ENCODE peak calls at places on chromosomes 4 and X, in four cellular contexts. Q, S, E and M are unnamed samples.

GRCh38 chr4:101171747-101172146 is 175.6 kb downstream of the PPP3CA start:
- DNase-seq in E (no peak), S (no peak), Q (no peak), M (no peak)

GRCh38 chrX:43557792-43558191 is 98.3 kb upstream of the MAOA start:
- DNase-seq in Q (peak; percentile 62), E (peak; percentile 39), S (peak; percentile 23), M (peak; percentile 37)

GRCh38 chr4:159410076-159410777 is 307.3 kb downstream of the RAPGEF2 start:
- DNase-seq in S (no peak), E (no peak), Q (no peak), M (no peak)

GRCh38 chr4:91222019-91222418 is 1081.7 kb upstream of the GRID2 start:
- DNase-seq in S (no peak), E (no peak), Q (no peak), M (no peak)

GRCh38 chr4:41718907-41719306 is 29.6 kb downstream of the PHOX2B start:
- DNase-seq in S (no peak), Q (no peak), E (no peak), M (no peak)

GRCh38 chr4:72817012-72817411 is 248.0 kb upstream of the ADAMTS3 start:
- DNase-seq in S (no peak), E (no peak), Q (no peak), M (no peak)

GRCh38 chr4:108175966-108176365 is 7.2 kb upstream of the LEF1 start:
- DNase-seq in Q (no peak), E (no peak), S (no peak), M (no peak)

GRCh38 chr4:110663206-110663605 is 40.3 kb upstream of the PITX2 start:
- DNase-seq in Q (no peak), E (no peak), S (no peak), M (no peak)

GRCh38 chrX:34300871-34301270 is 168.8 kb upstream of the FAM47A start:
- DNase-seq in Q (peak; percentile 44), S (no peak), E (peak; percentile 13), M (peak; percentile 70)

GRCh38 chr4:138869631-138870030 is 145.9 kb upstream of the NOCT start:
- DNase-seq in E (no peak), S (no peak), Q (no peak), M (no peak)

GRCh38 chr4:76964769-76965168 is 15.2 kb downstream of the SEPTIN11 start:
- DNase-seq in Q (no peak), E (no peak), S (no peak), M (no peak)

GRCh38 chr4:2397596-2398379 is 20.7 kb downstream of the ZFYVE28 start:
- DNase-seq in S (no peak), Q (no peak), E (no peak), M (no peak)

GRCh38 chr4:186132577-186133277 is 28.2 kb downstream of the FAM149A start:
- DNase-seq in E (no peak), Q (peak; percentile 13), S (no peak), M (peak; percentile 49)

GRCh38 chr4:165464338-165464737 is 85.5 kb downstream of the CPE start:
- DNase-seq in E (no peak), Q (no peak), S (no peak), M (no peak)

GRCh38 chr4:99300934-99301333 is 10.1 kb upstream of the ADH1A start:
- DNase-seq in E (no peak), Q (peak; percentile 8), S (no peak), M (peak; percentile 69)

GRCh38 chrX:1391707-1392375 is at the start of gene SLC25A6:
- DNase-seq in S (peak; percentile 88), Q (peak; percentile 95), E (peak; percentile 98), M (peak; percentile 96)

GRCh38 chrX:130108647-130109428 is 1.5 kb downstream of the ELF4 start:
- DNase-seq in S (no peak), E (peak; percentile 36), Q (peak; percentile 66), M (no peak)

DNA sequence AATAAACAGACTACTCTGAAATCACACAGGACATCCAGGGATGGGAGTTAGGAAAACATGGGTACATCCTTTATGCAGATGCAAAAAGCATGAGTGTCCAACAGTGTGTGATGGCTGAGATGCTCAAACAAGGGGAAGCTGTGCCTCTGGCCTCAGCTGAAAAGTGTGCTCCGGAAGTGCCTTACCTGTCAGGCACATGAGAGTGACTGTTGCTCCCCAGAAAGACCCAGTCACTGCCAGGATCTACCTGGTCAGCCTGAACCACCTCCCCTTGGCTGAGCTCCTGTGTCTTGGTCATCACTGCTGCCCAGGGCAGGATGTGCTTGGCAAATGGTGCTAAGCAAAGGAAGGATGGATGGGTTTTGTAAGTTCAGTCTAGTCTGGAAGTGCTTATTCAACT is 4.0 kb downstream of the PPP2R2C start:
- DNase-seq in Q (no peak), E (no peak), S (no peak), M (no peak)
- TF ChIP-seq JUND in Q (no peak), E (no peak), S (no peak), M (no peak)

DNA sequence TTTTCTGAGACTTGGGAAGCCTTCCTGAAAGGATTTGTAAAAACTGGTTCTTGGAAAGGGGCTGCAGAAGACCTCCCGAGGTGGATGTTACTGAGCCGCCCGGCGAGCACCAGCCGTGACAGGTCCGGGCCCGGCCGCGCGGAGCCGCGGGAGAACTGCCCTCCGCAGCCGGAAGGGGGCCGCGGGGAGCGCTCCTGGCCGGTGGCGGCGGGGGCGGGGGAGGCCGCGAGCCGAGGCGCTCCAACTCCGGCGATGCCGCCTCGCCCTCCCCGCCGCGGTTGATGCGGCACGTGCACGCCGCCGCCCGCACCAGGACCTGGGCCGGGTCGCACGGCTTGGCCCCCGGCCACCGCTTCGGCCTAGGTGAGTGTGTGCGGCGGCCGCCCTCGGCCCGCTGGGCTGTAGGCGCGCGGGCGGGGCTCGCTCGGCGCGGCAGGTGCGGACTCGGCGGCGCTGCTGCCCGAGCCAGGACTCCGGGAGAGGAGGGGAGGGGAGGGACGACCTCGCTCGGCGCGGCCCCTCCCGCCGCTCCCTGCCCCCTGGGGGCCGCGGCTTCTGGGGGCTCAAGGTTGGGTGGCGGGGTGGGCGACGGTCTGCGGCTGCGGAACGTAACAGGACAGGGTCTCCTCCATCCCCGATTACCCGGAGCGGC is 1.7 kb downstream of the SPRY1 start:
- DNase-seq in S (no peak), E (peak; percentile 89), Q (peak; percentile 51), M (no peak)
- TF ChIP-seq JUND in S (no peak), E (no peak), Q (no peak), M (no peak)

GRCh38 chr4:56311299-56311975 is 75.9 kb downstream of the AASDH start:
- DNase-seq in E (peak; percentile 80), S (no peak), Q (no peak), M (no peak)

GRCh38 chr4:56310401-56310800 is 76.9 kb downstream of the AASDH start:
- DNase-seq in S (no peak), E (no peak), Q (no peak), M (no peak)

GRCh38 chr4:56308384-56308783 is 78.9 kb downstream of the AASDH start:
- DNase-seq in Q (no peak), E (no peak), S (no peak), M (no peak)

GRCh38 chr4:56305390-56305789 is 81.9 kb downstream of the AASDH start:
- DNase-seq in S (no peak), E (no peak), Q (no peak), M (no peak)

GRCh38 chr4:56307423-56307822 is 79.9 kb downstream of the AASDH start:
- DNase-seq in Q (no peak), S (no peak), E (no peak), M (peak; percentile 36)
- TF ChIP-seq JUND in Q (no peak), S (no peak), E (no peak), M (no peak)

GRCh38 chr4:175998782-175999181 is 66.9 kb upstream of the WDR17 start:
- DNase-seq in Q (no peak), S (no peak), E (no peak), M (peak; percentile 58)
- TF ChIP-seq JUND in Q (no peak), S (no peak), E (no peak), M (no peak)

GRCh38 chr4:117479673-117480072 is 394.3 kb upstream of the TRAM1L1 start:
- DNase-seq in S (no peak), E (no peak), Q (no peak), M (no peak)
- TF ChIP-seq JUND in S (no peak), E (no peak), Q (no peak), M (no peak)

GRCh38 chr4:8727546-8728510 is 135.3 kb downstream of the CPZ start:
- DNase-seq in Q (no peak), E (peak; percentile 12), S (no peak), M (no peak)
- TF ChIP-seq JUND in Q (no peak), E (no peak), S (no peak), M (no peak)

GRCh38 chrX:41449615-41450014 is 2.5 kb downstream of the NYX start:
- DNase-seq in S (no peak), Q (no peak), E (no peak), M (no peak)
- TF ChIP-seq JUND in S (no peak), Q (no peak), E (peak; percentile 35), M (no peak)

GRCh38 chr4:121684016-121684415 is 12.8 kb downstream of the ANXA5 start:
- DNase-seq in Q (no peak), E (no peak), S (no peak), M (no peak)

GRCh38 chr4:121685257-121685656 is 11.5 kb downstream of the ANXA5 start:
- DNase-seq in S (no peak), E (no peak), Q (no peak), M (no peak)

GRCh38 chr4:121688696-121689095 is 8.1 kb downstream of the ANXA5 start:
- DNase-seq in S (no peak), Q (no peak), E (no peak), M (no peak)

GRCh38 chr4:121688261-121688660 is 8.5 kb downstream of the ANXA5 start:
- DNase-seq in S (no peak), E (no peak), Q (no peak), M (no peak)

GRCh38 chr4:121686265-121686664 is 10.5 kb downstream of the ANXA5 start:
- DNase-seq in Q (no peak), E (no peak), S (no peak), M (no peak)
- TF ChIP-seq JUND in Q (no peak), E (no peak), S (no peak), M (no peak)

GRCh38 chr4:141142423-141142822 is 9.2 kb upstream of the RNF150 start:
- DNase-seq in S (no peak), E (no peak), Q (no peak), M (no peak)
- TF ChIP-seq JUND in S (no peak), E (no peak), Q (no peak), M (no peak)

GRCh38 chrX:110703641-110704040 is 92.0 kb downstream of the CHRDL1 start:
- DNase-seq in S (no peak), E (no peak), Q (no peak), M (no peak)

GRCh38 chrX:110698696-110699095 is 96.9 kb downstream of the CHRDL1 start:
- DNase-seq in Q (no peak), E (no peak), S (no peak), M (no peak)

GRCh38 chrX:110699109-110699508 is 96.5 kb downstream of the CHRDL1 start:
- DNase-seq in E (no peak), Q (no peak), S (no peak), M (no peak)
- TF ChIP-seq JUND in E (no peak), Q (no peak), S (no peak), M (no peak)